ENCODE peak calls at places on chromosomes 12 and 14, in nine cellular contexts. One of them, this sample, is unnamed.
A peak's percentile ranks its signal among the peaks of the same experiment; 100 is the strongest.

GRCh38 chr12:26789731-26790644 is 43.0 kb downstream of the ITPR2 start:
- DNase-seq in fibroblast of lung: peak; percentile 70
- DNase-seq in GM23338: no peak
- DNase-seq in uterus: no peak
- DNase-seq in IMR-90: peak; percentile 75
- DNase-seq in choroid plexus epithelial cell: peak; percentile 86
- DNase-seq in lower leg skin: no peak
- DNase-seq in cardiac muscle cell: no peak
- DNase-seq in stomach: no peak
- DNase-seq in this sample: peak; percentile 59

GRCh38 chr12:70214972-70215617 is 28.1 kb upstream of the CNOT2 start:
- DNase-seq in fibroblast of lung: no peak
- DNase-seq in GM23338: no peak
- DNase-seq in uterus: no peak
- DNase-seq in IMR-90: no peak
- DNase-seq in choroid plexus epithelial cell: no peak
- DNase-seq in lower leg skin: no peak
- DNase-seq in cardiac muscle cell: no peak
- DNase-seq in stomach: no peak
- DNase-seq in this sample: no peak

GRCh38 chr14:53630336-53630735 is 326.3 kb downstream of the BMP4 start:
- DNase-seq in fibroblast of lung: no peak
- DNase-seq in GM23338: no peak
- DNase-seq in uterus: no peak
- DNase-seq in IMR-90: no peak
- DNase-seq in choroid plexus epithelial cell: no peak
- DNase-seq in lower leg skin: no peak
- DNase-seq in cardiac muscle cell: peak; percentile 4
- DNase-seq in stomach: no peak
- DNase-seq in this sample: no peak

GRCh38 chr12:89544730-89545184 is 18.9 kb upstream of the POC1B start:
- DNase-seq in fibroblast of lung: peak; percentile 50
- DNase-seq in GM23338: peak; percentile 6
- DNase-seq in uterus: peak; percentile 32
- DNase-seq in IMR-90: no peak
- DNase-seq in choroid plexus epithelial cell: peak; percentile 42
- DNase-seq in lower leg skin: no peak
- DNase-seq in cardiac muscle cell: peak; percentile 52
- DNase-seq in stomach: peak; percentile 77
- DNase-seq in this sample: peak; percentile 48

GRCh38 chr14:61616524-61617185 is 78.7 kb upstream of the HIF1A start:
- DNase-seq in fibroblast of lung: peak; percentile 55
- DNase-seq in GM23338: no peak
- DNase-seq in uterus: no peak
- DNase-seq in IMR-90: peak; percentile 89
- DNase-seq in choroid plexus epithelial cell: peak; percentile 86
- DNase-seq in lower leg skin: no peak
- DNase-seq in cardiac muscle cell: no peak
- DNase-seq in stomach: no peak
- DNase-seq in this sample: peak; percentile 88

GRCh38 chr12:8658361-8658760 is 4.3 kb downstream of the MFAP5 start:
- DNase-seq in fibroblast of lung: peak; percentile 18
- DNase-seq in GM23338: peak; percentile 49
- DNase-seq in uterus: no peak
- DNase-seq in IMR-90: peak; percentile 50
- DNase-seq in choroid plexus epithelial cell: peak; percentile 26
- DNase-seq in lower leg skin: no peak
- DNase-seq in cardiac muscle cell: no peak
- DNase-seq in stomach: no peak
- DNase-seq in this sample: peak; percentile 58

GRCh38 chr14:103627073-103628025 is 1.7 kb upstream of the KLC1 start:
- DNase-seq in fibroblast of lung: no peak
- DNase-seq in GM23338: no peak
- DNase-seq in uterus: no peak
- DNase-seq in IMR-90: no peak
- DNase-seq in choroid plexus epithelial cell: no peak
- DNase-seq in lower leg skin: no peak
- DNase-seq in cardiac muscle cell: no peak
- DNase-seq in stomach: no peak
- DNase-seq in this sample: no peak

GRCh38 chr14:32043624-32044023 is 33.5 kb upstream of the ARHGAP5 start:
- DNase-seq in fibroblast of lung: no peak
- DNase-seq in GM23338: no peak
- DNase-seq in uterus: no peak
- DNase-seq in IMR-90: no peak
- DNase-seq in choroid plexus epithelial cell: no peak
- DNase-seq in lower leg skin: no peak
- DNase-seq in cardiac muscle cell: no peak
- DNase-seq in stomach: no peak
- DNase-seq in this sample: no peak

GRCh38 chr14:24366664-24367505 is 1.1 kb upstream of the NFATC4 start:
- DNase-seq in fibroblast of lung: peak; percentile 96
- DNase-seq in GM23338: peak; percentile 97
- DNase-seq in uterus: peak; percentile 92
- DNase-seq in IMR-90: peak; percentile 89
- DNase-seq in choroid plexus epithelial cell: peak; percentile 98
- DNase-seq in lower leg skin: peak; percentile 87
- DNase-seq in cardiac muscle cell: peak; percentile 96
- DNase-seq in stomach: peak; percentile 93
- DNase-seq in this sample: peak; percentile 96

GRCh38 chr12:1080520-1081223 is 89.6 kb downstream of the ERC1 start:
- DNase-seq in fibroblast of lung: no peak
- DNase-seq in GM23338: no peak
- DNase-seq in uterus: no peak
- DNase-seq in IMR-90: no peak
- DNase-seq in choroid plexus epithelial cell: no peak
- DNase-seq in lower leg skin: no peak
- DNase-seq in cardiac muscle cell: no peak
- DNase-seq in stomach: no peak
- DNase-seq in this sample: no peak

GRCh38 chr12:32559434-32559833 is 119.7 kb upstream of the DNM1L start:
- DNase-seq in fibroblast of lung: peak; percentile 60
- DNase-seq in GM23338: no peak
- DNase-seq in uterus: no peak
- DNase-seq in IMR-90: peak; percentile 13
- DNase-seq in choroid plexus epithelial cell: peak; percentile 21
- DNase-seq in lower leg skin: no peak
- DNase-seq in cardiac muscle cell: no peak
- DNase-seq in stomach: no peak
- DNase-seq in this sample: no peak

GRCh38 chr12:32560520-32560919 is 118.6 kb upstream of the DNM1L start:
- DNase-seq in fibroblast of lung: no peak
- DNase-seq in GM23338: no peak
- DNase-seq in uterus: no peak
- DNase-seq in IMR-90: no peak
- DNase-seq in choroid plexus epithelial cell: no peak
- DNase-seq in lower leg skin: no peak
- DNase-seq in cardiac muscle cell: no peak
- DNase-seq in stomach: no peak
- DNase-seq in this sample: no peak

GRCh38 chr12:32561931-32562341 is 117.2 kb upstream of the DNM1L start:
- DNase-seq in fibroblast of lung: no peak
- DNase-seq in GM23338: no peak
- DNase-seq in uterus: no peak
- DNase-seq in IMR-90: no peak
- DNase-seq in choroid plexus epithelial cell: no peak
- DNase-seq in lower leg skin: no peak
- DNase-seq in cardiac muscle cell: no peak
- DNase-seq in stomach: no peak
- DNase-seq in this sample: no peak

GRCh38 chr12:32558941-32559340 is 120.2 kb upstream of the DNM1L start:
- DNase-seq in fibroblast of lung: peak; percentile 86
- DNase-seq in GM23338: no peak
- DNase-seq in uterus: no peak
- DNase-seq in IMR-90: peak; percentile 67
- DNase-seq in choroid plexus epithelial cell: peak; percentile 70
- DNase-seq in lower leg skin: no peak
- DNase-seq in cardiac muscle cell: no peak
- DNase-seq in stomach: no peak
- DNase-seq in this sample: peak; percentile 47
- H3K4me3 ChIP-seq in fibroblast of lung: no peak overlapping the region
- H3K4me3 ChIP-seq in GM23338: no peak overlapping the region
- H3K4me3 ChIP-seq in uterus: no peak overlapping the region
- H3K4me3 ChIP-seq in IMR-90: peak overlapping the region; percentile 11
- H3K4me3 ChIP-seq in choroid plexus epithelial cell: no peak overlapping the region
- H3K4me3 ChIP-seq in lower leg skin: no peak overlapping the region
- H3K4me3 ChIP-seq in cardiac muscle cell: no peak overlapping the region
- H3K4me3 ChIP-seq in stomach: no peak overlapping the region
- H3K4me3 ChIP-seq in this sample: no peak overlapping the region

DNA sequence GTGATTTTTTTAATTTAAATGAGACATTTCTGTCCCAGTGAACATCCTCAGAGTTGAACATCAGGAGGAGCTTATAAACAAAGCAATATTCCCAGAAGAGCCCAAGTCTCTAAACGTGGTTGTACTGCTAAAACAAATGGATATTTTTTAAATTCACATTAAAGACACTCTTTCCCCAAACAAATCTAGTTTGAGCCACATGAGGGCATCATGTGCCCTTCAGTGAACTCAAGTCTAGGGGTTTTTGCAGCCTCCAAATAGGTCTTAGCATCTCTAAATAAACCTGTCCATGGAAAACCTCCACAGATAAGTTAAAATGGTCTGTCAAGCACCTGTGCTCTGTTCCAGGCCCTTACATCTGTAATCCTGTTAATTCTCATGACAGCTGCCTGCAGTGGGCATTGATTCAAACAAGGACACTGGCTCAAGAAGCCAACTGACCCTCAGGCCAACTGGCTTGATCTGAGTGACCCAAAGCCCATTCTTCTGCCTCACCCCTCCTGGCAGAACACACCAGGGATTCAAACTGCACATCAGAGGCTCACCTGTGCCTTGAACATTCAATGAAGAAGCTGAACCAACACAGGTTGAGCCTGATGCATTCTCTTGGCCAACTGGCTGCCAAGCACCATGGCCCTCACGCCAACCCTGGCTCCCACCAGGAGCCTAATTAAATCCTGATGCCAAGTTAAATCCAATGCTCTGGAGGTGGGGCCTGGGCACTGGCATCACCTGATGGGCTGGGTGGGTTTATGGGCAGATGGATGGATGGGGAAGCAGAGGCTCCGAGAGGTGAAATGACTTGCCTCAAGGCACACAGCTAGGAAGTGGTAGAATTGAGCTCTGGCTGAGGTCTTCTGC is 8.6 kb downstream of the ISCU start:
- DNase-seq in fibroblast of lung: peak; percentile 82
- DNase-seq in GM23338: peak; percentile 57
- DNase-seq in uterus: no peak
- DNase-seq in IMR-90: peak; percentile 67
- DNase-seq in choroid plexus epithelial cell: peak; percentile 76
- DNase-seq in lower leg skin: no peak
- DNase-seq in cardiac muscle cell: peak; percentile 30
- DNase-seq in stomach: no peak
- DNase-seq in this sample: peak; percentile 73
- TF ChIP-seq CTCF in fibroblast of lung: peak; percentile 53
- TF ChIP-seq CTCF in GM23338: peak; percentile 69
- TF ChIP-seq CTCF in uterus: no peak
- TF ChIP-seq CTCF in IMR-90: peak; percentile 66
- TF ChIP-seq CTCF in choroid plexus epithelial cell: peak; percentile 57
- TF ChIP-seq CTCF in lower leg skin: no peak
- TF ChIP-seq CTCF in cardiac muscle cell: peak; percentile 52
- TF ChIP-seq CTCF in stomach: no peak
- TF ChIP-seq CTCF in this sample: peak; percentile 45

GRCh38 chr14:52312872-52313492 is 1.1 kb upstream of the PTGER2 start:
- DNase-seq in fibroblast of lung: peak; percentile 91
- DNase-seq in GM23338: no peak
- DNase-seq in uterus: peak; percentile 47
- DNase-seq in IMR-90: peak; percentile 58
- DNase-seq in choroid plexus epithelial cell: no peak
- DNase-seq in lower leg skin: no peak
- DNase-seq in cardiac muscle cell: no peak
- DNase-seq in stomach: no peak
- DNase-seq in this sample: peak; percentile 56
- H3K4me3 ChIP-seq in fibroblast of lung: peak overlapping the region; percentile 94
- H3K4me3 ChIP-seq in GM23338: peak overlapping the region; percentile 71
- H3K4me3 ChIP-seq in uterus: peak overlapping the region; percentile 58
- H3K4me3 ChIP-seq in IMR-90: peak overlapping the region; percentile 90
- H3K4me3 ChIP-seq in choroid plexus epithelial cell: peak overlapping the region; percentile 89
- H3K4me3 ChIP-seq in lower leg skin: no peak overlapping the region
- H3K4me3 ChIP-seq in cardiac muscle cell: no peak overlapping the region
- H3K4me3 ChIP-seq in stomach: peak overlapping the region; percentile 68
- H3K4me3 ChIP-seq in this sample: peak overlapping the region; percentile 52

GRCh38 chr12:54627304-54627703 is 7.4 kb downstream of the LACRT start:
- DNase-seq in fibroblast of lung: no peak
- DNase-seq in GM23338: no peak
- DNase-seq in uterus: no peak
- DNase-seq in IMR-90: no peak
- DNase-seq in choroid plexus epithelial cell: no peak
- DNase-seq in lower leg skin: no peak
- DNase-seq in cardiac muscle cell: no peak
- DNase-seq in stomach: no peak
- DNase-seq in this sample: no peak

GRCh38 chr12:54628186-54628846 is 6.4 kb downstream of the LACRT start:
- DNase-seq in fibroblast of lung: no peak
- DNase-seq in GM23338: no peak
- DNase-seq in uterus: no peak
- DNase-seq in IMR-90: no peak
- DNase-seq in choroid plexus epithelial cell: no peak
- DNase-seq in lower leg skin: no peak
- DNase-seq in cardiac muscle cell: no peak
- DNase-seq in stomach: no peak
- DNase-seq in this sample: no peak

GRCh38 chr12:54616933-54617535 is 17.7 kb downstream of the LACRT start:
- DNase-seq in fibroblast of lung: no peak
- DNase-seq in GM23338: no peak
- DNase-seq in uterus: no peak
- DNase-seq in IMR-90: no peak
- DNase-seq in choroid plexus epithelial cell: no peak
- DNase-seq in lower leg skin: no peak
- DNase-seq in cardiac muscle cell: no peak
- DNase-seq in stomach: no peak
- DNase-seq in this sample: no peak

GRCh38 chr12:54624316-54625279 is 10.1 kb downstream of the LACRT start:
- DNase-seq in fibroblast of lung: no peak
- DNase-seq in GM23338: peak; percentile 9
- DNase-seq in uterus: no peak
- DNase-seq in IMR-90: no peak
- DNase-seq in choroid plexus epithelial cell: peak; percentile 52
- DNase-seq in lower leg skin: no peak
- DNase-seq in cardiac muscle cell: peak; percentile 53
- DNase-seq in stomach: no peak
- DNase-seq in this sample: peak; percentile 13

DNA sequence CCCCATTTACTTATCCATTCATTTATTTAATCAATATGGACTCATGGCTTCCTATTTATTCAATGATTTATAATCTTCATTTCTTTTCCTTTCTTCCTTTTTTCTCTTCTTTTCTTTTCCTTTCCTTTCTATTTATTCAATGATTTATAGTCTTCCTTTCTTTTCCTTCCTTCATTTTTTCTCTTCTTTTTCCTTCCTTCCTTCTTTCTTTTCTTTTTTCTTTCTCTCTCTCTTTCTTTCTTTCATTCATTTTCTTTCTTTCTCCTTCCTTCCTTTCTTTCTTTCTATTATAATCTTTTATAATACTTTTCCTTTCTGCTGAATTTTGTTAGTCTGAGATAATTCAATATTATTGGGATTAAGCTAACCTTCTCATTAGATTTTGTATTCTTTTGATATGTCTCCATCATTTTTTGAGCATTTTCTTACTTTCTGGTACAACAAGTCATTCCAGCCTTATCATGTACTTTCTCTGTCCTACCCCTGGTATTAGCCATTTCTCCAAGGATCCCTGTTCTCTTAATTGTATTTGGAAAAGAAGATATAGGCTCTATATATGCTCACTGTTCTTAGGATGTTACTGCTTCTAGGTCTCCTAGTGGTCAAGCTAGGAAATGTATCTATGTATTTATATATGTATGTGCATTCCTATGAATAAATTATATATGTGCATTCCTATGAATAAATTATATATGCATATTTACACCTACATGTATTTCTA is 12.1 kb downstream of the LACRT start:
- DNase-seq in fibroblast of lung: peak; percentile 15
- DNase-seq in GM23338: peak; percentile 22
- DNase-seq in uterus: no peak
- DNase-seq in IMR-90: peak; percentile 4
- DNase-seq in choroid plexus epithelial cell: peak; percentile 39
- DNase-seq in lower leg skin: no peak
- DNase-seq in cardiac muscle cell: no peak
- DNase-seq in stomach: no peak
- DNase-seq in this sample: peak; percentile 13
- TF ChIP-seq CTCF in fibroblast of lung: no peak
- TF ChIP-seq CTCF in GM23338: no peak
- TF ChIP-seq CTCF in uterus: no peak
- TF ChIP-seq CTCF in IMR-90: peak; percentile 14
- TF ChIP-seq CTCF in choroid plexus epithelial cell: peak; percentile 43
- TF ChIP-seq CTCF in lower leg skin: no peak
- TF ChIP-seq CTCF in cardiac muscle cell: peak; percentile 35
- TF ChIP-seq CTCF in stomach: no peak
- TF ChIP-seq CTCF in this sample: peak; percentile 35

This sample was measured in fibroblast of pulmonary artery.